ENCODE peak calls at places on chromosomes 3 and 15, in seven cellular contexts. One of them, this sample, is unnamed. For H3K36me3, the result is how much of the 10 kb centered on the place peaks cover.

GRCh38 chr15:72838311-72838731 is 54.8 kb upstream of the ADPGK start:
- DNase-seq in IMR-90: peak
- DNase-seq in hepatocyte: no peak
- DNase-seq in breast epithelium: peak
- DNase-seq in sigmoid colon: no peak
- DNase-seq in lung: no peak
- DNase-seq in thoracic aorta: peak
- DNase-seq in this sample: no peak

GRCh38 chr3:64267774-64268604 is 42.7 kb upstream of the PRICKLE2 start:
- DNase-seq in thoracic aorta: no peak
- DNase-seq in sigmoid colon: peak
- DNase-seq in breast epithelium: peak
- DNase-seq in lung: peak
- DNase-seq in hepatocyte: peak
- DNase-seq in IMR-90: peak
- DNase-seq in this sample: no peak

GRCh38 chr15:76460871-76461270 is 124.3 kb downstream of the ISL2 start:
- DNase-seq in thoracic aorta: no peak
- DNase-seq in breast epithelium: no peak
- DNase-seq in sigmoid colon: no peak
- DNase-seq in lung: no peak
- DNase-seq in IMR-90: peak
- DNase-seq in hepatocyte: no peak
- DNase-seq in this sample: no peak

GRCh38 chr15:57217716-57218598 is 158.3 kb upstream of the CGNL1 start:
- DNase-seq in IMR-90: no peak
- DNase-seq in hepatocyte: no peak
- DNase-seq in sigmoid colon: no peak
- DNase-seq in breast epithelium: no peak
- DNase-seq in lung: no peak
- DNase-seq in thoracic aorta: no peak
- DNase-seq in this sample: peak

GRCh38 chr15:91222052-91222451 is 122.0 kb downstream of the SV2B start:
- DNase-seq in sigmoid colon: no peak
- DNase-seq in thoracic aorta: no peak
- DNase-seq in breast epithelium: no peak
- DNase-seq in IMR-90: no peak
- DNase-seq in hepatocyte: no peak
- DNase-seq in lung: no peak
- DNase-seq in this sample: no peak

GRCh38 chr3:50256978-50257890 is 11.7 kb upstream of the SEMA3B start:
- DNase-seq in breast epithelium: no peak
- DNase-seq in lung: no peak
- DNase-seq in IMR-90: no peak
- DNase-seq in hepatocyte: no peak
- DNase-seq in sigmoid colon: no peak
- DNase-seq in thoracic aorta: no peak
- DNase-seq in this sample: peak

GRCh38 chr3:161351330-161351729 is 20.0 kb downstream of the SPTSSB start:
- DNase-seq in breast epithelium: no peak
- DNase-seq in IMR-90: no peak
- DNase-seq in lung: no peak
- DNase-seq in thoracic aorta: no peak
- DNase-seq in sigmoid colon: no peak
- DNase-seq in hepatocyte: no peak
- DNase-seq in this sample: no peak

GRCh38 chr3:41836360-41837134 is 125.4 kb downstream of the ULK4 start:
- DNase-seq in lung: no peak
- DNase-seq in thoracic aorta: no peak
- DNase-seq in sigmoid colon: no peak
- DNase-seq in IMR-90: peak
- DNase-seq in breast epithelium: no peak
- DNase-seq in hepatocyte: peak
- DNase-seq in this sample: no peak

GRCh38 chr3:72969766-72970165 is 26.8 kb upstream of the PPP4R2 start:
- DNase-seq in breast epithelium: no peak
- DNase-seq in IMR-90: peak
- DNase-seq in sigmoid colon: no peak
- DNase-seq in thoracic aorta: no peak
- DNase-seq in hepatocyte: no peak
- DNase-seq in lung: no peak
- DNase-seq in this sample: no peak

GRCh38 chr3:172836390-172836997 is 86.0 kb downstream of the ECT2 start:
- DNase-seq in lung: no peak
- DNase-seq in sigmoid colon: no peak
- DNase-seq in hepatocyte: peak
- DNase-seq in thoracic aorta: no peak
- DNase-seq in IMR-90: peak
- DNase-seq in breast epithelium: no peak
- DNase-seq in this sample: peak

GRCh38 chr3:177652556-177653290 is 455.4 kb upstream of the TBL1XR1 start:
- DNase-seq in lung: no peak
- DNase-seq in sigmoid colon: no peak
- DNase-seq in breast epithelium: no peak
- DNase-seq in hepatocyte: no peak
- DNase-seq in IMR-90: no peak
- DNase-seq in thoracic aorta: no peak
- DNase-seq in this sample: no peak

GRCh38 chr15:53414167-53414566 is 345.3 kb downstream of the WDR72 start:
- DNase-seq in sigmoid colon: no peak
- DNase-seq in thoracic aorta: no peak
- DNase-seq in hepatocyte: peak
- DNase-seq in IMR-90: no peak
- DNase-seq in lung: no peak
- DNase-seq in breast epithelium: no peak
- DNase-seq in this sample: no peak

GRCh38 chr3:28286595-28286994 is 45.2 kb downstream of the CMC1 start:
- DNase-seq in sigmoid colon: no peak
- DNase-seq in thoracic aorta: no peak
- DNase-seq in hepatocyte: peak
- DNase-seq in lung: no peak
- DNase-seq in breast epithelium: no peak
- DNase-seq in IMR-90: peak
- DNase-seq in this sample: peak

GRCh38 chr3:39103324-39103693 is 4.1 kb downstream of the GORASP1 start:
- DNase-seq in thoracic aorta: no peak
- DNase-seq in breast epithelium: no peak
- DNase-seq in sigmoid colon: no peak
- DNase-seq in lung: peak
- DNase-seq in hepatocyte: no peak
- DNase-seq in IMR-90: no peak
- DNase-seq in this sample: no peak

GRCh38 chr3:178434206-178434805 is 101.9 kb upstream of the KCNMB2 start:
- DNase-seq in thoracic aorta: no peak
- DNase-seq in hepatocyte: no peak
- DNase-seq in sigmoid colon: no peak
- DNase-seq in breast epithelium: no peak
- DNase-seq in IMR-90: no peak
- DNase-seq in lung: no peak
- DNase-seq in this sample: no peak

GRCh38 chr3:170749765-170750477 is 120.1 kb downstream of the RPL22L1 start:
- DNase-seq in breast epithelium: no peak
- DNase-seq in hepatocyte: no peak
- DNase-seq in IMR-90: peak
- DNase-seq in sigmoid colon: no peak
- DNase-seq in thoracic aorta: no peak
- DNase-seq in lung: no peak
- DNase-seq in this sample: no peak

GRCh38 chr3:123861081-123861836 is 22.9 kb downstream of the MYLK start:
- DNase-seq in IMR-90: no peak
- DNase-seq in thoracic aorta: no peak
- DNase-seq in breast epithelium: no peak
- DNase-seq in sigmoid colon: no peak
- DNase-seq in hepatocyte: no peak
- DNase-seq in lung: no peak
- DNase-seq in this sample: no peak

GRCh38 chr3:183730361-183730760 is 32.8 kb downstream of the YEATS2 start:
- DNase-seq in thoracic aorta: no peak
- DNase-seq in hepatocyte: no peak
- DNase-seq in breast epithelium: no peak
- DNase-seq in sigmoid colon: no peak
- DNase-seq in lung: no peak
- DNase-seq in IMR-90: no peak
- DNase-seq in this sample: no peak

GRCh38 chr3:183728204-183728603 is 30.6 kb downstream of the YEATS2 start:
- DNase-seq in lung: no peak
- DNase-seq in breast epithelium: no peak
- DNase-seq in thoracic aorta: no peak
- DNase-seq in IMR-90: no peak
- DNase-seq in hepatocyte: no peak
- DNase-seq in sigmoid colon: no peak
- DNase-seq in this sample: no peak

DNA sequence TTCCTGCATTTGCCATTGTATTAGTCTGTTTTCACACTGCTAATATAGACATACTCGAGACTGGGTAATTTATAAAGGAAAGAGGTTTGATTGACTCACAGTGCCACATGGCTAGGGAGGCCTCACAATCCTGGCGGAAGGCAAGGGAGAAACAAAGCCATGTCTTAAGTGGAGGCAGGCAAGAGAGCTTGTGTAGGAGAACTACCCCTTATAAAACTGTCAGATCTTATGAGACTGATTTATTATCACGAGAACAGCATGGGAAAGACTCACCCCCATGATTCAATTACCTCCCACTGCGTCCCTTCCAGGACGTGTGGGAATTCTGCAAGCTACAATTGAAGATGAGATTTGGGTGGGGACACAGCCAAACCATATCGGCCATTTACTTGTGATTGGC is 27.8 kb downstream of the YEATS2 start:
- DNase-seq in IMR-90: no peak
- DNase-seq in sigmoid colon: no peak
- DNase-seq in hepatocyte: no peak
- DNase-seq in thoracic aorta: no peak
- DNase-seq in breast epithelium: no peak
- DNase-seq in lung: no peak
- DNase-seq in this sample: no peak
- H3K36me3 ChIP-seq in IMR-90: half or more
- H3K36me3 ChIP-seq in sigmoid colon: under half
- H3K36me3 ChIP-seq in hepatocyte: under half
- H3K36me3 ChIP-seq in thoracic aorta: half or more
- H3K36me3 ChIP-seq in breast epithelium: under half
- H3K36me3 ChIP-seq in lung: under half
- H3K36me3 ChIP-seq in this sample: half or more

GRCh38 chr15:73978896-73979295 is 13.2 kb downstream of the STOML1 start:
- DNase-seq in thoracic aorta: no peak
- DNase-seq in hepatocyte: no peak
- DNase-seq in lung: no peak
- DNase-seq in IMR-90: no peak
- DNase-seq in breast epithelium: no peak
- DNase-seq in sigmoid colon: no peak
- DNase-seq in this sample: no peak

GRCh38 chr15:73969151-73969759 is 22.8 kb downstream of the STOML1 start:
- DNase-seq in thoracic aorta: no peak
- DNase-seq in hepatocyte: no peak
- DNase-seq in breast epithelium: no peak
- DNase-seq in lung: no peak
- DNase-seq in IMR-90: no peak
- DNase-seq in sigmoid colon: peak
- DNase-seq in this sample: no peak

GRCh38 chr15:73968461-73968860 is 23.6 kb downstream of the STOML1 start:
- DNase-seq in IMR-90: no peak
- DNase-seq in thoracic aorta: no peak
- DNase-seq in hepatocyte: no peak
- DNase-seq in breast epithelium: no peak
- DNase-seq in sigmoid colon: peak
- DNase-seq in lung: no peak
- DNase-seq in this sample: no peak

DNA sequence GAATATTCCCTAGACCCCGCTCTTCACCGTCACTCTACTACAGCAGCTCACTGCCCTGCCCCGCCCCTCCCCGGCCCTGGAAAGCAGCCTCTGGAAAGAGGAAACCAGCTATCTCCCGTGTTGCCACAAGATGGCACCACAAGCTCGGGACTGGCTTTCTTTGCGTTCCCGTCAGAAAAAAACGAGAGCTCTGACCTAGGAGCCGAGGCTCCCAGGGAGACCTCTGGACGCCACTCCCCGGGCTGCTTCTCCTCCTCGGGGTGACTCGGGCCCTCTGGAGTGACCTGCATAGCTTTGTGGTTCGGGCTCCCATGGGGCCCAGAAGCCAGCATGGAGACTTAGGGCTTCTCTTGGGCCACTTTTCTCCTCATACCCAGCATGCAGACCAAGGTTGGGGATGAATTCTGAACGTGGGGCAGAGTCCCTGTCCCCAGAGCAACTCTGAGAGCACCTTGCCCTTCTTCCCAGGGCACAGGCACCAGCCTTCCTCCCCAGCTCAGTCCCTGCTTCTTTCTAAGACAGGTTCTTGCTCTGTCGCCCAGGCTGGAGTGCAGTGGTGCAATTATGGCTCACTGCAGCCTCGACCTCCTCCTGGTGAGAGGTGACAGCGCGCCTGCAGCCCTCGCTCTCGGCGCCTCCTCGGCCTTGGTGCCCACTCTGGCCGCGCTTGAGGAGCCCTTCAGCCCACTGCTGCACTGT is 19.0 kb downstream of the STOML1 start:
- DNase-seq in thoracic aorta: no peak
- DNase-seq in sigmoid colon: peak
- DNase-seq in breast epithelium: peak
- DNase-seq in IMR-90: peak
- DNase-seq in hepatocyte: peak
- DNase-seq in lung: peak
- DNase-seq in this sample: peak
- H3K4me3 ChIP-seq in thoracic aorta: peak
- H3K4me3 ChIP-seq in sigmoid colon: peak
- H3K4me3 ChIP-seq in breast epithelium: peak
- H3K4me3 ChIP-seq in IMR-90: no peak
- H3K4me3 ChIP-seq in hepatocyte: no peak
- H3K4me3 ChIP-seq in lung: no peak
- H3K4me3 ChIP-seq in this sample: peak

GRCh38 chr15:89806217-89806564 is 8.5 kb downstream of the ANPEP start:
- DNase-seq in IMR-90: no peak
- DNase-seq in lung: no peak
- DNase-seq in breast epithelium: no peak
- DNase-seq in thoracic aorta: no peak
- DNase-seq in hepatocyte: no peak
- DNase-seq in sigmoid colon: no peak
- DNase-seq in this sample: no peak
- H3K36me3 ChIP-seq in IMR-90: under half
- H3K36me3 ChIP-seq in lung: under half
- H3K36me3 ChIP-seq in breast epithelium: under half
- H3K36me3 ChIP-seq in thoracic aorta: under half
- H3K36me3 ChIP-seq in hepatocyte: under half
- H3K36me3 ChIP-seq in sigmoid colon: under half
- H3K36me3 ChIP-seq in this sample: under half

DNA sequence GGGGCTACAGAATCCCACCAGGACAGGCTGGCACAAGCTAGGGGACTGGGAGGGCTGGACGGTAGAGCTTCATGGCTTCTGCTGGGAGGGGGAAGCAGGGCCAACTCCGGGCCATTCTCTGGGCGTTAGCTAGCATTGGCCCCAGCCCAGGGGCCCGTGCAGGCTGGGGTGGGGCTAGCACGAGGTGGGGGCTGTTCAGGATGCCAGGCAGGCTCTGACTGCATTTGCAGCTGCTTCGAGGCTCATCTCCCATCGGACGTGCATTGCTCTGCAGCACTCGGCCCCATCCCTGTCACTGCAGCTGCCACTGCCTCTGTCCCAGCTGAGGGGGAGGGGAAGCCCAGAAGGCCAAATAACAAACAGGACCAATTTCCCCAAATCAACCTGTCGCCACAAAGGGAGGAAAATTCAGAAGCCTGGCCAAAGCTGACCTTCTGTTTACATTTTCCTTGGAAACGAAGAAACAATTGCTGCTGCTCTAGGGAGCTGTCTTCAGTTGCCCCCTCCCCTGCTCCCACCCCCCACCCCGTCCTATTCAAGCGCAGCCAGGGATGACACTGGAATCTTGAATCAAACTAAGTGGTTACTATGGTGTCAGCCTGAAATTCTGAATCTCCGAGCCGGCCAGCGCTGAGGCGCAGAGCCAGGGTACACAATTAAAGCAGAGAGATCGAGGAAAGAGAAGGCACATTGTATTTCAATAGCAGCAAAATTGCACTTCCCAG is 138.8 kb upstream of the PRR20G start:
- DNase-seq in hepatocyte: no peak
- DNase-seq in breast epithelium: no peak
- DNase-seq in sigmoid colon: peak
- DNase-seq in lung: no peak
- DNase-seq in IMR-90: no peak
- DNase-seq in thoracic aorta: no peak
- DNase-seq in this sample: no peak
- H3K4me3 ChIP-seq in hepatocyte: no peak
- H3K4me3 ChIP-seq in breast epithelium: no peak
- H3K4me3 ChIP-seq in sigmoid colon: no peak
- H3K4me3 ChIP-seq in lung: no peak
- H3K4me3 ChIP-seq in IMR-90: no peak
- H3K4me3 ChIP-seq in thoracic aorta: no peak
- H3K4me3 ChIP-seq in this sample: no peak